ENCODE peak calls at places on chromosomes 13 and 19, in eight cellular contexts. P, R, J, X, N, A, B and H are unnamed samples. For H4K20me1, the result is how much of the 10 kb centered on the place peaks cover.

GRCh38 chr19:1841209-1841924 is 6.9 kb downstream of the REXO1 start:
- DNase-seq in B (no peak), R (no peak), P (no peak), X (no peak), J (no peak), N (no peak), A (no peak), H (no peak)

GRCh38 chr19:5775668-5776309 is 8.8 kb downstream of the PRR22 start:
- DNase-seq in X (peak), N (no peak), P (peak), B (no peak), A (no peak), R (no peak), J (no peak), H (peak)

GRCh38 chr13:100235311-100235901 is 146.5 kb downstream of the PCCA start:
- DNase-seq in B (peak), J (peak), A (peak), P (peak), X (peak), R (peak), N (peak), H (peak)

GRCh38 chr13:76783798-76784197 is 102.4 kb downstream of the KCTD12 start:
- DNase-seq in A (no peak), B (no peak), R (no peak), P (no peak), J (no peak), X (no peak), N (peak), H (no peak)

GRCh38 chr13:52749446-52749845 is 9.8 kb upstream of the CNMD start:
- DNase-seq in P (no peak), B (no peak), A (peak), X (no peak), N (no peak), R (no peak), J (no peak), H (no peak)

GRCh38 chr13:53151692-53152421 is 123.2 kb downstream of the OLFM4 start:
- DNase-seq in N (peak), P (peak), X (peak), R (peak), A (peak), B (peak), J (peak), H (no peak)

GRCh38 chr19:32460476-32460875 is 54.9 kb downstream of the DPY19L3 start:
- DNase-seq in B (no peak), J (no peak), X (no peak), A (no peak), R (no peak), P (no peak), N (no peak), H (no peak)

GRCh38 chr13:30932481-30933333 is at the start of gene TEX26:
- DNase-seq in B (no peak), R (no peak), N (peak), P (peak), A (no peak), X (no peak), J (no peak), H (no peak)

GRCh38 chr13:83531022-83531421 is 351.3 kb downstream of the SLITRK1 start:
- DNase-seq in P (no peak), R (no peak), A (no peak), N (peak), X (no peak), B (no peak), J (no peak), H (no peak)

GRCh38 chr19:49546825-49547565 is 19.2 kb downstream of the RCN3 start:
- DNase-seq in R (peak), P (peak), J (peak), B (no peak), A (peak), N (peak), X (peak), H (peak)

GRCh38 chr13:114319441-114319871 is 5.2 kb downstream of the CHAMP1 start:
- DNase-seq in J (no peak), B (no peak), P (peak), X (peak), R (no peak), A (no peak), N (no peak), H (peak)

GRCh38 chr19:2634228-2634951 is 68.1 kb downstream of the GNG7 start:
- DNase-seq in X (no peak), P (peak), R (peak), N (no peak), A (no peak), B (no peak), J (no peak), H (no peak)

GRCh38 chr13:27076411-27076810 is 95.2 kb downstream of the USP12 start:
- DNase-seq in P (peak), R (no peak), N (no peak), B (no peak), A (no peak), X (peak), J (no peak), H (no peak)

GRCh38 chr19:2986951-2987491 is 9.7 kb downstream of the TLE6 start:
- DNase-seq in R (no peak), A (peak), X (no peak), P (no peak), N (peak), B (no peak), J (no peak), H (no peak)

GRCh38 chr19:7657047-7657779 is 11.6 kb upstream of the RETN start:
- DNase-seq in B (no peak), J (no peak), R (no peak), P (peak), N (peak), X (no peak), A (no peak), H (no peak)

GRCh38 chr19:7658219-7658686 is 10.6 kb upstream of the RETN start:
- DNase-seq in X (no peak), B (no peak), N (peak), A (no peak), P (no peak), R (peak), J (no peak), H (no peak)

GRCh38 chr19:7654401-7654800 is 14.4 kb upstream of the RETN start:
- DNase-seq in R (no peak), B (peak), N (no peak), X (peak), J (no peak), P (peak), A (no peak), H (no peak)

GRCh38 chr19:7652061-7652641 is 15.2 kb downstream of the STXBP2 start:
- DNase-seq in J (peak), B (no peak), X (peak), A (peak), N (peak), P (peak), R (peak), H (peak)

DNA sequence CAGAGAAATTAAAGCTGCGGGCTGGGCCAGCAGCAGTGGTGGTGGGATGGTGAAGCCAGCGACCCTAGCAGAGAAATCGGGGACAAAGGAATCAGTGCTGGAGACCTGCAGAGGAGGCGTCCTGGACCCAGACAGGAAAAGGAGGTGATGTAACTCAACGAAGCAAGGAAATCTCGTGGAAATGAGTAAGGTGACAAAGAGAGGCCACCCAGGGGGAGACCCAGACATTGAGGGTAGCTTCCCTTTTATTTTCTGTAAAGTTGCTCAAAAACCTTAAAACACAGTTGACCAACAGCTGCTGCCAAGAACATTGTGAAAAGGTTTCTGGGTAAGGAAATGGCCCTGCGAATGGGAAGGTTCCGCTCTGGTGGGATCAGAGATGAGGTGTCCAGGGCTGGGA is 13.3 kb upstream of the RETN start:
- DNase-seq in R (no peak), A (no peak), B (no peak), N (no peak), J (no peak), X (no peak), P (no peak), H (no peak)
- H3K27ac ChIP-seq in R (no peak), A (no peak), B (no peak), N (no peak), J (no peak), X (no peak), P (no peak), H (no peak)

GRCh38 chr19:43078311-43078710 is 4.2 kb downstream of the PSG2 start:
- DNase-seq in R (no peak), P (no peak), X (peak), A (no peak), J (no peak), B (peak), N (no peak), H (peak)
- H3K9ac ChIP-seq in R (no peak), P (no peak), X (no peak), A (peak), J (no peak), B (no peak), N (no peak), H (no peak)

GRCh38 chr19:10820173-10820572 is 15.8 kb downstream of the TMED1 start:
- DNase-seq in B (no peak), A (peak), J (peak), X (no peak), P (no peak), N (no peak), R (no peak), H (peak)

GRCh38 chr19:10816691-10817090 is 19.3 kb downstream of the TMED1 start:
- DNase-seq in B (no peak), P (no peak), N (no peak), A (peak), R (no peak), J (no peak), X (no peak), H (no peak)

GRCh38 chr19:10817291-10818038 is 18.5 kb downstream of the TMED1 start:
- DNase-seq in A (peak), J (no peak), N (no peak), P (peak), X (peak), B (no peak), R (no peak), H (no peak)

GRCh38 chr19:10819124-10820060 is 16.6 kb downstream of the TMED1 start:
- DNase-seq in P (no peak), R (no peak), B (no peak), N (no peak), A (no peak), X (no peak), J (no peak), H (no peak)

DNA sequence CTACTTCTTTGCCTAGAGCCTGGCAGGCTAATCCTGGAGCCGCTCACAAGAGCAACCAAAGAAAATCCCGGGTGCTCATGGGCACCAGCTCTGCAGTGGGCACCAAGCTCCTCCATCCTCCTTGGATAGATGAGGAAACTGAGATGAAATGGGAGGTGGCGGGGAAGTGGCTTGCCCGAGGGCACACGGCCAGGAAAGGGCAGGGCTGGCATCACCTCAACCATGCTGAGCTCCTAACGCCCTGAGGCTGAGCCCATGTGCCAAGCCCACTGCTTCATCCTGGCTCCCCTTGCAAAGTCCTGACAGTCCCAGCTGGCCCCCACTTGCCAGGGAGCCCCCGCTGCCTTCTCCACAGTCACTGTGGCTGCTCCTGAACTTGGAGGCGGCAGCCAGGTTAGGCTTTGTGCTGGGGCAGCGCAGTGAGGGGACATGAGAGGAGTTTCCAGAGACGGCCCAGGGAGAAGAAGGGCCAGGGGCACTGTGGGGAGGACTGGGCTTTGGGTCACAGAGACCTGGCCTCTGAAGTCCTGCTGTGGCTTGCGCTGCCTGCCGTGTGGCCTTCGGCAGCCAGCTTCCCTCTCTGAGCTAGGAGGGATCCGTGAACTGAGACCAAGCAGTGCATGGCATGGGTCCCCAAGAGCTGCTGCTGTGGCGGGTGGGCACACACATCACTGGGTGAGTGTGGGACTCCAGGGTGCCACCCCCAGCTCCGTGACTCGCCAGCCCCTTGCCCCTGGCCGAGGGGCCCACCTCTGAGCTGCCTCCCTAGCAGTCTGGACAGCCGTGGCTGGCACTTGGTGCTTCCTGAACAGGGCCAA is 17.5 kb downstream of the TMED1 start:
- DNase-seq in R (no peak), P (no peak), B (no peak), A (peak), X (no peak), J (no peak), N (no peak), H (no peak)
- H4K20me1 ChIP-seq in R (under half), P (under half), B (under half), A (under half), X (under half), J (under half), N (under half), H (under half)

GRCh38 chr19:18049390-18049789 is 37.3 kb downstream of the IL12RB1 start:
- DNase-seq in B (no peak), N (no peak), J (no peak), X (peak), P (peak), A (no peak), R (no peak), H (no peak)
- H3K27ac ChIP-seq in B (no peak), N (no peak), J (no peak), X (no peak), P (no peak), A (no peak), R (no peak), H (no peak)

GRCh38 chr19:17688853-17689595 is 870 bp upstream of the UNC13A start:
- DNase-seq in J (no peak), B (no peak), P (no peak), R (no peak), X (no peak), N (no peak), A (no peak), H (no peak)
- H3K9ac ChIP-seq in J (no peak), B (no peak), P (no peak), R (no peak), X (no peak), N (no peak), A (no peak), H (no peak)